ENCODE peak calls at places on chromosomes 7 and 10, in seven cellular contexts. One of them, this sample, is unnamed. For H3K79me2, the result is how much of the 10 kb centered on the place peaks cover.

GRCh38 chr7:985915-986741 is 3.1 kb downstream of the CYP2W1 start:
- DNase-seq in HCT116: no peak
- DNase-seq in H1: no peak
- DNase-seq in HepG2: no peak
- DNase-seq in K562: peak
- DNase-seq in GM12878: no peak
- DNase-seq in SK-N-SH: peak
- DNase-seq in this sample: peak

GRCh38 chr7:4225352-4225751 is 456.7 kb upstream of the FOXK1 start:
- DNase-seq in HCT116: no peak
- DNase-seq in H1: no peak
- DNase-seq in HepG2: no peak
- DNase-seq in K562: no peak
- DNase-seq in GM12878: no peak
- DNase-seq in SK-N-SH: no peak
- DNase-seq in this sample: no peak

GRCh38 chr10:124383496-124383895 is 35.2 kb downstream of the OAT start:
- DNase-seq in HCT116: no peak
- DNase-seq in H1: no peak
- DNase-seq in HepG2: no peak
- DNase-seq in K562: no peak
- DNase-seq in GM12878: no peak
- DNase-seq in SK-N-SH: no peak
- DNase-seq in this sample: no peak

GRCh38 chr7:42064534-42064933 is 172.5 kb downstream of the GLI3 start:
- DNase-seq in HCT116: no peak
- DNase-seq in H1: no peak
- DNase-seq in HepG2: no peak
- DNase-seq in K562: no peak
- DNase-seq in GM12878: no peak
- DNase-seq in SK-N-SH: no peak
- DNase-seq in this sample: no peak

GRCh38 chr7:34675749-34676374 is 17.8 kb downstream of the NPSR1 start:
- DNase-seq in HCT116: peak
- DNase-seq in H1: peak
- DNase-seq in HepG2: peak
- DNase-seq in K562: peak
- DNase-seq in GM12878: peak
- DNase-seq in SK-N-SH: peak
- DNase-seq in this sample: peak

GRCh38 chr10:102310356-102311024 is 65.2 kb downstream of the GBF1 start:
- DNase-seq in HCT116: peak
- DNase-seq in H1: no peak
- DNase-seq in HepG2: peak
- DNase-seq in K562: no peak
- DNase-seq in GM12878: no peak
- DNase-seq in SK-N-SH: no peak
- DNase-seq in this sample: peak

GRCh38 chr10:6204063-6204340 is 1.3 kb downstream of the PFKFB3 start:
- DNase-seq in HCT116: no peak
- DNase-seq in H1: peak
- DNase-seq in HepG2: no peak
- DNase-seq in K562: no peak
- DNase-seq in GM12878: no peak
- DNase-seq in SK-N-SH: peak
- DNase-seq in this sample: no peak

GRCh38 chr10:30736685-30737232 is 107.2 kb upstream of the LYZL2 start:
- DNase-seq in HCT116: peak
- DNase-seq in H1: no peak
- DNase-seq in HepG2: no peak
- DNase-seq in K562: no peak
- DNase-seq in GM12878: peak
- DNase-seq in SK-N-SH: no peak
- DNase-seq in this sample: peak

GRCh38 chr7:1611708-1612241 is 41.9 kb upstream of the PSMG3 start:
- DNase-seq in HCT116: peak
- DNase-seq in H1: no peak
- DNase-seq in HepG2: no peak
- DNase-seq in K562: no peak
- DNase-seq in GM12878: no peak
- DNase-seq in SK-N-SH: peak
- DNase-seq in this sample: no peak

GRCh38 chr10:929965-930364 is 1.5 kb downstream of the LARP4B start:
- DNase-seq in HCT116: no peak
- DNase-seq in H1: no peak
- DNase-seq in HepG2: no peak
- DNase-seq in K562: no peak
- DNase-seq in GM12878: no peak
- DNase-seq in SK-N-SH: no peak
- DNase-seq in this sample: no peak

GRCh38 chr7:7956531-7957221 is 11.9 kb upstream of the GLCCI1 start:
- DNase-seq in HCT116: no peak
- DNase-seq in H1: no peak
- DNase-seq in HepG2: no peak
- DNase-seq in K562: no peak
- DNase-seq in GM12878: no peak
- DNase-seq in SK-N-SH: no peak
- DNase-seq in this sample: peak
- H3K79me2 ChIP-seq in HCT116: under half
- H3K79me2 ChIP-seq in H1: under half
- H3K79me2 ChIP-seq in HepG2: under half
- H3K79me2 ChIP-seq in K562: under half
- H3K79me2 ChIP-seq in GM12878: under half
- H3K79me2 ChIP-seq in SK-N-SH: under half
- H3K79me2 ChIP-seq in this sample: under half

GRCh38 chr7:24383055-24383454 is 99.1 kb downstream of the NPY start:
- DNase-seq in HCT116: no peak
- DNase-seq in H1: no peak
- DNase-seq in HepG2: no peak
- DNase-seq in K562: no peak
- DNase-seq in GM12878: no peak
- DNase-seq in SK-N-SH: no peak
- DNase-seq in this sample: no peak

GRCh38 chr7:24378871-24379608 is 95.0 kb downstream of the NPY start:
- DNase-seq in HCT116: peak
- DNase-seq in H1: no peak
- DNase-seq in HepG2: no peak
- DNase-seq in K562: no peak
- DNase-seq in GM12878: no peak
- DNase-seq in SK-N-SH: no peak
- DNase-seq in this sample: no peak

GRCh38 chr7:24384362-24385030 is 100.5 kb downstream of the NPY start:
- DNase-seq in HCT116: no peak
- DNase-seq in H1: no peak
- DNase-seq in HepG2: no peak
- DNase-seq in K562: no peak
- DNase-seq in GM12878: no peak
- DNase-seq in SK-N-SH: no peak
- DNase-seq in this sample: no peak

DNA sequence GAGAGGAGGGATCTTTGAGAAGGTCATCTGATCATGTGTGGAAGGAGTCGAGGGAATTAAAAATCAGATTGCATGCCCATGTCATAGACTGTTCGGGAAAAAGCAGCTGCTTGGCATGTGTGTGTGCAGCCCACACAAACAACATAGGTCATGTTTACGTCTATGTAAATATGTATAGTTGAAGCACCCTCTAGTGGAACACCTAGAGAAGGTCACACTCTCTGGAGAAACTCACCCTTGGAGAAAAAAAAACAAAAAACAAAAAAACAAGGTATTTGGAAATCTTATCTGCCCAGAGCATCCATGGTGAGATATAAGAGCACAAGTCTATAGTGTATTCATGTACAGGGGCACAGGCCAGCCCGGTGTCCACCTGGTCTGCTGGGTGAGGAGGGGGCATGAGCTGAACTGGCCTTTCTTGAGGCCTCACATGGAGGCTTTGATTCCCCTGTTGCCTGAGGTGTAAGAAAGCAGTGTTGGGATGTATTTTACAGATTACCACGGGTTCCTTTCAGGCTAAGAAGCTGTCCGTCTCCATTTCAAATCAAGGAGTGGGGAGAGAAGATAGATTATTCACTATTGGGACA is 98.0 kb downstream of the NPY start:
- DNase-seq in HCT116: peak
- DNase-seq in H1: no peak
- DNase-seq in HepG2: peak
- DNase-seq in K562: peak
- DNase-seq in GM12878: no peak
- DNase-seq in SK-N-SH: peak
- DNase-seq in this sample: no peak
- TF ChIP-seq MAX in HCT116: no peak
- TF ChIP-seq MAX in H1: no peak
- TF ChIP-seq MAX in HepG2: no peak
- TF ChIP-seq MAX in K562: no peak
- TF ChIP-seq MAX in GM12878: no peak
- TF ChIP-seq MAX in SK-N-SH: no peak
- TF ChIP-seq MAX in this sample: no peak

DNA sequence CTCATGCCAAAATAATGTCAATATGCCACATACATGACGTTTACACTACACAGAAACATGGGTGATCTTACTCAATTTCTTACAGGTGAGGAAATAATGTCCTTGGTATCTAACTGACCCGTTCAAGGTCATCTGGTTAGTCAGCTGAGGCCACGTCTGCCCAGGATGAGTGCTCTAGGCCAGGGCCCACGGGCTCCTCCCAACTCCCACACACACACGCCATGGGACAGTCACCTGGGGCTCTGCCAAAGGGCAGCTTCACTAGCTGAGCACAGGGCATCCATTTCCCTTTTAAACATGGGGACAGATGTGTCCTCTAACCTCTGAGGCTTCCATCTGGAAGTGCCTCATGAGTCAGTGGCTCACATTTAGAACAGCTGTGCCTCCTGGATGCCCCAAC is 123.9 kb downstream of the TNS3 start:
- DNase-seq in HCT116: no peak
- DNase-seq in H1: no peak
- DNase-seq in HepG2: peak
- DNase-seq in K562: no peak
- DNase-seq in GM12878: no peak
- DNase-seq in SK-N-SH: no peak
- DNase-seq in this sample: peak
- H3K79me2 ChIP-seq in HCT116: under half
- H3K79me2 ChIP-seq in H1: under half
- H3K79me2 ChIP-seq in HepG2: half or more
- H3K79me2 ChIP-seq in K562: under half
- H3K79me2 ChIP-seq in GM12878: under half
- H3K79me2 ChIP-seq in SK-N-SH: under half
- H3K79me2 ChIP-seq in this sample: under half

DNA sequence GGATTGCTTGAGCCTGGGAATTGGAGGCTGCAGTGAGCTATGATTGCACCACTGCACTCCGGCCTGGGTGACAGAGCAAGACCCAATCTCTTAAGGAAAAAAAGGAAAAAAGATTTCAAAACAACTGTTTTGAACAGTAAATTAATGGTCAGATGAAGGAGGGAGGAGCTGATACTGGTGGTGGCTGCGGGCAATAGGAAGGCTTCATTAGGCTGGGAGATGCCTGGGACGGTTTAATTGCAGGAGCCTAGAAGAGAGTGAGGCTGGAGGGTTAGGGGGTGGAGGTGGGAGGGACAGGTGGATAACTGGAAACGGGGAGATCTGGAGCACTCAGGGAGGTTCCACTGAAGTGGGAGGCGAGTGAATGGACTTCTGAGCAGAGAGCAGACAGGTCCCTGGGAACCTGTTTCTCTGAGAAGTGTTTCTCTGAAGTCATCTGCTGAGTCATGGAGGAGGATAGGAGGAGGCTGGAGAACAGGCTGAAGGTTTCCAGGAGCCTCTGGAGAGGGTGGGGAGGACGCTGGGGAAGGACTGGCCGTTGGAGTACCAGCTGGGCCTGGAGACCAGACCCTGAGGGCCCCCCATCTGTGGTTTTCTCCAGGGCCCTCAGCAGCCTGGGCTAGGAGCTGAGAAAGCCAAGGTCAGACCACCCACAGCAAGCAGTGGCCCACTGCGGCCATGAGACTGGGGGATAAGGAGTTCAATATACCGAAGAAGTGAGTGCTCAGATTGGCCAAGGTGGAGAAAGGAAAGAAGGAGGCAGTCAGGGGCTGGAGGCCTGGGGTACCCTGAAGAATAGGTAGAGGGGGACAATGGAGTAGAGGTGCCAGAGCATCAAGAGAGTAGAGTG is 14.4 kb upstream of the YWHAG start:
- DNase-seq in HCT116: no peak
- DNase-seq in H1: no peak
- DNase-seq in HepG2: no peak
- DNase-seq in K562: peak
- DNase-seq in GM12878: no peak
- DNase-seq in SK-N-SH: no peak
- DNase-seq in this sample: peak
- TF ChIP-seq MAX in HCT116: no peak
- TF ChIP-seq MAX in H1: no peak
- TF ChIP-seq MAX in HepG2: no peak
- TF ChIP-seq MAX in K562: no peak
- TF ChIP-seq MAX in GM12878: no peak
- TF ChIP-seq MAX in SK-N-SH: peak
- TF ChIP-seq MAX in this sample: no peak

DNA sequence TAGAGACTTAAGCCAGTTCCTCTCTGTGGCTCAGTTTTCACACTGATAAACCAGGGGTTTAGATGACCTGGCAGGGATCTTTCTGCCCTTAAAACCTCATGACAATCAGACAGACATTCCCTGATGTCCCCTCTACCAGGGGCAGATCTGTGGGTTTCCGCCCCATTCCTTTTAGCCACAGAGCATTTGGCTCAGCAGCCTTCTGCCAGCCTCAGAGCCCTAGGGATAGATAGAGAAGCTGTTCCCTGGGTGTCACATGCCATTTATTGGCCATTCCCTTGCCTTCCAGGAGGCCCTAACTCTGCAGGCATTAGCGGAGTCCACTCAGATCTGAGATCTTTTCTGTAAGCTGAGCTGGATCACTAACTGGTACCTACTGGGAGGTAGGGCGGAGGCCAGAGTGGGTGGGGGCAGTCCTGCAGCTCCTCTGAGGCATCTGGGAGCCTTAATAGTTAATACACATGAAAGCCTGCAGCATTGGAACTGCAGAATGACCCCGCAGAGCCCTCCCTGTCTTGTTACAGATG is 101.5 kb downstream of the ZMIZ1 start:
- DNase-seq in HCT116: no peak
- DNase-seq in H1: no peak
- DNase-seq in HepG2: no peak
- DNase-seq in K562: no peak
- DNase-seq in GM12878: no peak
- DNase-seq in SK-N-SH: no peak
- DNase-seq in this sample: no peak
- H3K79me2 ChIP-seq in HCT116: under half
- H3K79me2 ChIP-seq in H1: under half
- H3K79me2 ChIP-seq in HepG2: under half
- H3K79me2 ChIP-seq in K562: under half
- H3K79me2 ChIP-seq in GM12878: under half
- H3K79me2 ChIP-seq in SK-N-SH: under half
- H3K79me2 ChIP-seq in this sample: under half